ENCODE peak calls at places on chromosome 19, in four cellular contexts. L, F, R and M are unnamed samples.

GRCh38 chr19:51740356-51740755 is 11.3 kb downstream of the FPR1 start:
- DNase-seq in L (no peak), R (no peak), F (no peak), M (no peak)

GRCh38 chr19:29941828-29942403 is at the start of gene URI1:
- DNase-seq in F (peak), L (peak), R (peak), M (peak)

GRCh38 chr19:18193388-18194207 is 580 bp downstream of the MPV17L2 start:
- DNase-seq in F (peak), L (peak), R (no peak), M (no peak)

GRCh38 chr19:14476663-14477401 is 1.7 kb upstream of the PTGER1 start:
- DNase-seq in R (no peak), L (no peak), F (peak), M (peak)

GRCh38 chr19:54551950-54552912 is 21.4 kb upstream of the LILRA2 start:
- DNase-seq in L (no peak), R (no peak), F (peak), M (peak)

GRCh38 chr19:21335721-21336120 is 6.5 kb upstream of the ZNF708 start:
- DNase-seq in R (no peak), L (no peak), F (no peak), M (no peak)

GRCh38 chr19:7534531-7534980 is 961 bp upstream of the PNPLA6 start:
- DNase-seq in R (no peak), L (peak), F (peak), M (peak)

GRCh38 chr19:7360393-7360984 is 11.8 kb downstream of the ARHGEF18 start:
- DNase-seq in F (no peak), R (no peak), L (no peak), M (no peak)

GRCh38 chr19:10919352-10920287 is 8.8 kb downstream of the YIPF2 start:
- DNase-seq in R (no peak), F (no peak), L (no peak), M (no peak)

DNA sequence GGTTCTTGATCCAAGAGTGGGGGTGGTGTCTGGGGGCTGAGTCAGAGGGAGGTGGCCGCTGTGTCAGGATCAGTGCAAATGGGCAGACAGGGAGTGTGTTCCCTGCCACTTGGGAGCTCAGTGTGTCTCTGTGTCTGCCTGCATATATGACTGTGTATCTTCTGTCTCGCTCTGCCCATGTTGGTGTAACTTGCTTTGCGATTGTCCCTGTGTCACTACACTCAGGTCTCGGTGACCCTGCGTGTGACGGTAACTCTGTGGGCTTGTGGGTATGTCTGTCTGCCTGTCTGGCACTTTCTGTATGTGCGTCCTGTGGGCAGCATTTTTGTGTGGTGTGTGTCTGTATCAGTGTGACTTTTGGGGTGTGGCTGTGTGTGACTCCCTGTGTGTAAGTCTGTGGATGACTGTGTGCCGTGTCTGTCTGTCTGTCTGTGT is 8.2 kb upstream of the ERFL start:
- DNase-seq in F (no peak), L (no peak), R (no peak), M (no peak)
- TF ChIP-seq CTCF in F (no peak), L (no peak), R (no peak), M (no peak)

DNA sequence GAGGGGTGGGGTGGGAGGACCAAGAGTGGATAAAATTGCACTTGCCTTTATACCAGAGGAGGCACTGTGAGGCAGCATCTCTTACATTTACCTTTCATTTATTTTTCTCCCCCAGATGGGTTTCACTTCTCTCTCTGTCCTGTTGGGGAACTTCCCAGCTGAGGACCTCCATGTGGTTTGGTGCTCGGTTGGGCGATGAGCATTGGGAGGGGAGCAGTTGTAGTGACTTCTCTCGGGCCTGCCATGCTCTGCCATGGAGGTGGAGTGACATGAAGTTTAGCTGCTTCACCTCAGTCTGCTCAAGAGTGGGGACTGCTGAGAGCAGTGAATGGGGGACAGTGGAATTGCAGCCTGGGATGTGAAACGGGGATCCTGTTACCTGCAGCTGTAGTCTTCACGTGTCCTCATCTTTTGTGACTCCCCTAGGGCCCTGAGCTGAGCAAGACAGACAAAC is 23.1 kb upstream of the CXCL17 start:
- DNase-seq in L (no peak), F (peak), R (no peak), M (peak)
- TF ChIP-seq CTCF in L (no peak), F (peak), R (no peak), M (peak)

DNA sequence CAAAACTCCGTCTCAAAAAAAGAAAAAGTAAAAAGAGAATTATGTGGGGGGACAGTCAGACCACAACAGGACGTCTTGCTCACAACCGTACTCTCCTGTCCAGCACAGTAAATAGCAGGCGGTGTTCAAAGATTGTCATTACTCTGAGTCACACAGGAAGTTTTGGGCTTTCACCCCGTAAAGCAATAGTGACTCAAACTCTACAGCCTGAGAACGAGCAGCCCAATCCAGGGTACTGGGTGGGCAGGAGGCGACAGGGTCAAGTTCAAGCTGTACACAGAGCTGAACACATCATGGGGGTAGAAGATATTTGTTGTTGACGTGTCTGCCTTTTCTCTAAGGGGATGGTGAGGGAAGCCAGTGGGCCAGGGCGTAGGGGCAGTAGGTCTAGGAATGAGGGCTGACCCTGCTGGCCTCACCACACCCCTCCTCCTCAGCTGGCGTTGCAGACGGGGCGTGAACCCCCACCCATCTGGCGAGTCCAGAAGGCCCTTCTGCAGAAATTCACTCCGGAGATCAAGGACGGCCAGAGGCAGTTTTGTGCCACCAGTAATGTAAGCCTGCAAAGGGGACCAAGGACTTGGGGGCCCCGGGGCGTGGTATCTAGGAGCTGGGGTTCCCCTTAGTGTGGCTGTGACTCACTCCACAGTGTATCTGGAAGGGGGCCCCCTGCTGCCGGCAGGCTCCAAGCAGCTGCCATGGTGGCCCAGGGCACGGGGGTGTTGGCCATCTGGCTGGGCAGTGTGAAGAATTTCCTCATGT is 23.3 kb downstream of the PRR12 start:
- DNase-seq in F (peak), R (no peak), L (no peak), M (no peak)
- TF ChIP-seq CTCF in F (peak), R (no peak), L (no peak), M (no peak)

GRCh38 chr19:1363599-1363998 is 20.1 kb upstream of the NDUFS7 start:
- DNase-seq in F (peak), R (no peak), L (no peak), M (peak)

GRCh38 chr19:1362385-1363257 is 21.1 kb upstream of the NDUFS7 start:
- DNase-seq in R (no peak), L (no peak), F (peak), M (peak)

GRCh38 chr19:1365306-1365963 is 18.3 kb upstream of the NDUFS7 start:
- DNase-seq in L (no peak), F (no peak), R (no peak), M (no peak)

GRCh38 chr19:1365964-1366695 is 17.6 kb upstream of the NDUFS7 start:
- DNase-seq in L (no peak), R (no peak), F (no peak), M (no peak)

DNA sequence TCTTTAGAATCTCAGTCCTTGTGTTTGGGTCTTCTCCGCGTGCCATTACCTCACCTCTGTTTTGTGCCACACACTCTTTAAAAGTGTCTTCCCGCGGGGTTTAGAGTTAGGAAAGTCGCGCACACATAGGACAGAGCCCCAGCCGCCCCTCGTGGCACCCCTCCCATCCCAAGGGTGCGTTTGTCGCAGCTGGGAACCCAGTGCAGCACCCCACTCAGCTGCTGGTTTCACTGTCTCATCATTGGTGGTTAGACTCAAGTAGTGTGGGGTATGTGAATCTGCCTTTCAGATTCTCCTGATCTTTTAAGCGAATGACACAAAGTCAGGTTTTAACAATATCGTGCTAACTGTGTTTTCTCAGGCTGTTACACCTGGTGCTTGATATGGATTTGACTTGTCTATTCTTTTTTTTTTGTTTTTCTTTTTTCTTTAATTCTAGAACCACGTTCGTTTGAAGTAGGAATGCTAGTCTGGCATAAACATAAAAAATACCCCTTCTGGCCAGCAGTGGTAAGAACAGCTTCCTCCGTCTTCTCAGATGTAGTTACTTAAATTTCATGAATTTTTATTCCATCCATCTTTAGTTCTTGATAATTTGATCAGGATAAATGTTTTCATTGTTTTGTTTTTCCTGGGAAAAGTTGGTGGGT is 19.5 kb upstream of the NDUFS7 start:
- DNase-seq in L (no peak), F (peak), R (no peak), M (peak)
- TF ChIP-seq CTCF in L (peak), F (no peak), R (no peak), M (no peak)

GRCh38 chr19:3970808-3971598 is at the start of gene DAPK3:
- DNase-seq in R (peak), F (peak), L (peak), M (peak)
- TF ChIP-seq CTCF in R (no peak), F (no peak), L (no peak), M (no peak)

GRCh38 chr19:55674841-55675660 is at the start of gene EPN1:
- DNase-seq in F (peak), L (peak), R (peak), M (peak)
- TF ChIP-seq CTCF in F (no peak), L (no peak), R (no peak), M (no peak)